ENCODE peak calls at places on chromosomes 3 and 15, in eight cellular contexts. D is left ventricle myocardium superior; L is naive thymus-derived CD4-positive, alpha-beta T cell; B is LHCN-M2; A is bronchial epithelial cell; I is activated gamma-delta T cell treated with Interleukin-2 at 50 U/mL for 16 hours; J is cardiac septum; Y is GM10248. C is an unnamed sample.

GRCh38 chr15:47602124-47602523 is 115.2 kb upstream of the SEMA6D start:
- DNase-seq in D (no peak), A (no peak), L (no peak), B (no peak), Y (no peak), I (no peak), J (no peak), C (no peak)

GRCh38 chr3:134795776-134796312 is 784 bp downstream of the EPHB1 start:
- DNase-seq in Y (no peak), I (no peak), L (no peak), D (peak), A (no peak), J (no peak), B (peak), C (peak)

GRCh38 chr3:163043074-163043473 is 1546.5 kb downstream of the OTOL1 start:
- DNase-seq in Y (no peak), J (no peak), D (no peak), L (no peak), B (peak), A (no peak), I (no peak), C (no peak)

GRCh38 chr15:56496635-56497034 is 31.7 kb upstream of the MNS1 start:
- DNase-seq in B (peak), Y (peak), A (peak), D (no peak), I (no peak), J (no peak), L (no peak), C (peak)

GRCh38 chr3:28104896-28105554 is 136.4 kb upstream of the CMC1 start:
- DNase-seq in B (no peak), A (no peak), J (no peak), D (peak), Y (no peak), I (no peak), L (no peak), C (no peak)

GRCh38 chr3:128984596-128984995 is 9.3 kb downstream of the CFAP92 start:
- DNase-seq in D (no peak), Y (no peak), A (peak), B (no peak), L (no peak), I (no peak), J (no peak), C (peak)

GRCh38 chr3:20057612-20058180 is 17.4 kb downstream of the KAT2B start:
- DNase-seq in J (no peak), L (no peak), A (no peak), Y (no peak), I (no peak), B (no peak), D (no peak), C (no peak)

GRCh38 chr15:58357529-58358476 is 74.0 kb upstream of the LIPC start:
- DNase-seq in D (no peak), J (no peak), Y (no peak), L (peak), B (no peak), A (peak), I (no peak), C (no peak)

GRCh38 chr3:31064021-31064420 is 169.6 kb upstream of the GADL1 start:
- DNase-seq in I (no peak), J (no peak), D (no peak), L (no peak), A (peak), Y (no peak), B (no peak), C (peak)

GRCh38 chr3:42213417-42213816 is 52.6 kb downstream of the CCK start:
- DNase-seq in I (peak), Y (no peak), D (no peak), J (no peak), L (no peak), A (no peak), B (no peak), C (no peak)

GRCh38 chr3:123702720-123703119 is 117.9 kb upstream of the HACD2 start:
- DNase-seq in A (no peak), L (no peak), I (no peak), Y (no peak), B (no peak), J (no peak), D (no peak), C (no peak)

GRCh38 chr15:61171190-61171589 is 57.9 kb downstream of the RORA start:
- DNase-seq in J (no peak), I (no peak), D (no peak), L (no peak), A (no peak), B (no peak), Y (no peak), C (no peak)

GRCh38 chr15:26882616-26883365 is 15.9 kb downstream of the GABRA5 start:
- DNase-seq in Y (no peak), L (no peak), A (no peak), B (no peak), I (no peak), D (no peak), J (no peak), C (no peak)

GRCh38 chr3:78516437-78516836 is 1251.4 kb downstream of the ROBO1 start:
- DNase-seq in L (no peak), D (no peak), B (no peak), I (no peak), Y (no peak), A (no peak), J (no peak), C (no peak)

GRCh38 chr15:49712162-49712561 is 91.3 kb downstream of the DTWD1 start:
- DNase-seq in B (no peak), J (no peak), L (no peak), A (no peak), I (no peak), Y (no peak), D (no peak), C (no peak)